ENCODE peak calls at places on chromosomes 6 and 20, in four cellular contexts. N, J, R and I are unnamed samples. For H3K36me3, the result is how much of the 10 kb centered on the place peaks cover.

GRCh38 chr20:20450461-20451027 is 82.6 kb downstream of the INSM1 start:
- DNase-seq in N (peak), R (no peak), J (no peak), I (no peak)

GRCh38 chr6:29792123-29793035 is 35.2 kb upstream of the HLA-G start:
- DNase-seq in N (peak), R (peak), J (peak), I (no peak)

GRCh38 chr20:52974155-52974554 is 2.0 kb downstream of the TSHZ2 start:
- DNase-seq in N (peak), R (no peak), J (no peak), I (no peak)

GRCh38 chr6:140846518-140847277 is 1286.0 kb upstream of the GJE1 start:
- DNase-seq in R (no peak), N (peak), J (no peak), I (no peak)

GRCh38 chr6:134938896-134939295 is 11.0 kb downstream of the ALDH8A1 start:
- DNase-seq in N (no peak), J (no peak), R (no peak), I (no peak)

GRCh38 chr20:7586481-7586880 is 353.8 kb downstream of the HAO1 start:
- DNase-seq in J (no peak), N (no peak), R (no peak), I (no peak)

GRCh38 chr6:139037490-139037889 is 8.9 kb downstream of the ABRACL start:
- DNase-seq in N (peak), R (no peak), J (no peak), I (no peak)

GRCh38 chr6:4804095-4804494 is 27.9 kb downstream of the CDYL start:
- DNase-seq in J (no peak), N (peak), R (no peak), I (no peak)

GRCh38 chr20:59495166-59495565 is 109.2 kb upstream of the PHACTR3 start:
- DNase-seq in R (no peak), N (no peak), J (no peak), I (no peak)

GRCh38 chr6:136923116-136923953 is 1.2 kb downstream of the SLC35D3 start:
- DNase-seq in J (peak), N (no peak), R (peak), I (no peak)

GRCh38 chr6:154591220-154591619 is 80.7 kb upstream of the CNKSR3 start:
- DNase-seq in R (no peak), J (no peak), N (no peak), I (no peak)

GRCh38 chr6:29763491-29764289 is 40.5 kb downstream of the HLA-F start:
- DNase-seq in R (no peak), N (peak), J (no peak), I (no peak)

GRCh38 chr20:23129256-23129655 is 43.1 kb upstream of the CD93 start:
- DNase-seq in J (no peak), R (no peak), N (peak), I (no peak)

GRCh38 chr20:38759135-38759534 is 10.9 kb downstream of the ACTR5 start:
- DNase-seq in N (no peak), R (no peak), J (no peak), I (no peak)
- H3K36me3 ChIP-seq in N (under half), R (under half), J (half or more), I (half or more)

DNA sequence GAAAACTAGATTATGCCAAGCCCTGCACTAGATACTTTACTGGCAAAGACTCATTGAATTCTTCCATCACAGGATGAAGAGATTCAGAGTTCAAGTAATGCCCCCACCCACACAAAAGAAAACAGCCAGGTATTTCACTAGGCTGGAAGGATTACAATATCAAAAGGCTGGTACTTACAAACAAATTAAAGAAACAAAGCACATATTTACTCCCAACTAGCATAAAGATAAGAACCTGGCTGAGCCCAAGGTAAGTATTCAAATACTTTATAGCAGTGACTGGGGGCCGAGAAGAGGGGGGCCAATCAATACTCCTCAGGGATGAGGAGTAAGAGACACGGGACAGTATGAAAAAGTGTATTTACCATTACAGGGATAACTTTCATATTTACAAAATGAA is 3.7 kb downstream of the ACOT8 start:
- DNase-seq in N (no peak), R (no peak), J (no peak), I (no peak)
- H3K4me3 ChIP-seq in N (no peak), R (no peak), J (no peak), I (no peak)

GRCh38 chr20:1163653-1164052 is 21.1 kb downstream of the TMEM74B start:
- DNase-seq in R (no peak), J (no peak), N (no peak), I (no peak)

GRCh38 chr20:1163105-1163504 is 21.7 kb downstream of the TMEM74B start:
- DNase-seq in J (no peak), N (no peak), R (no peak), I (no peak)

GRCh38 chr20:1165521-1165920 is 19.3 kb downstream of the TMEM74B start:
- DNase-seq in J (no peak), R (no peak), N (no peak), I (no peak)

GRCh38 chr20:1165941-1166340 is 18.8 kb downstream of the TMEM74B start:
- DNase-seq in N (no peak), J (no peak), R (no peak), I (no peak)

DNA sequence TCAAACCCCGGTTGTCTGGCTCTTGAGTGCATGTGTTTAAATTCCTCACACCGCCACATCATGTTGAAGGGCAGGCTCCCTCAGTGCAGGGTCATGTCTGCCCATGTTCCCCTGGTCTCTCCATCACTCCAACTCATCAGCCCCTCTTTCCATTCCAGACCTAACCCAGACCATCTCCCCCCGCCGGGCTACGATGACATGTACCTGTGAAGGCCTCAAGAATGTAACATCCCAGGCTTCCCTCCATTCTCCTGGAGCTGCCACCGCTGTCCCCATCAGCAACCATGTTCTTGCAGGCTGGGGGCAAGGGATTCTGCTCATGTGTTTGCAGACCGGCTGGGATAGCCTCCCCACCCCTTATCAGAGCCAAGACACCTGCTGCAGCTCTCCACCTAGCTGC is 19.9 kb downstream of the TMEM74B start:
- DNase-seq in J (no peak), N (no peak), R (no peak), I (no peak)
- H3K36me3 ChIP-seq in J (half or more), N (under half), R (under half), I (half or more)

GRCh38 chr6:21958428-21958827 is 338.4 kb downstream of the PRL start:
- DNase-seq in R (no peak), N (no peak), J (no peak), I (no peak)

GRCh38 chr6:21949211-21949801 is 347.5 kb downstream of the PRL start:
- DNase-seq in N (no peak), R (no peak), J (no peak), I (peak)

GRCh38 chr6:21952367-21952766 is 344.5 kb downstream of the PRL start:
- DNase-seq in R (no peak), J (no peak), N (no peak), I (no peak)

GRCh38 chr6:21955196-21955595 is 341.6 kb downstream of the PRL start:
- DNase-seq in N (no peak), R (no peak), J (no peak), I (no peak)

GRCh38 chr6:21953831-21954801 is 342.7 kb downstream of the PRL start:
- DNase-seq in J (no peak), R (no peak), N (peak), I (peak)
- H3K4me3 ChIP-seq in J (no peak), R (no peak), N (no peak), I (peak)

DNA sequence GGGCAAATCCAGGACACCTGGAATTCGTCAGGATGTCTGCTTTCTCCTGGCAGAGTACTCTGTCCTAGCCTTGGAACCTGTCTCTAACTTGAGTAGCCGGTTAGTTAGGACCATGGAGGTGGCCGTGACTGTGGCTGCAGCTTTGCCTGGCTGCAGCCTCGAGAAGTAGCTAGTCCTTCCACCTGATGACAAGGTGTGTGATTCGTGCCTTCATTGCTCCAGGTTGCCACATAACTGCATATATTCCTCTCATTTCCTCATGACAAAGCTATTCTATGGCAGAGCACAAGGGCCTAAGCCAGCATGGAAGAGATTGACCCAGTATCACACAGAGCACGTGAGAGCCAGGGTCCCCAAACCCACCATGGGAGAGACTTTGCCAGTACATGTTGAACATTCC is 39.8 kb upstream of the KIF25 start:
- DNase-seq in N (no peak), R (no peak), J (no peak), I (no peak)
- H3K36me3 ChIP-seq in N (under half), R (under half), J (under half), I (under half)

GRCh38 chr20:31967830-31968249 is at the start of gene XKR7:
- DNase-seq in N (no peak), J (peak), R (no peak), I (peak)
- H3K4me3 ChIP-seq in N (peak), J (peak), R (no peak), I (peak)

DNA sequence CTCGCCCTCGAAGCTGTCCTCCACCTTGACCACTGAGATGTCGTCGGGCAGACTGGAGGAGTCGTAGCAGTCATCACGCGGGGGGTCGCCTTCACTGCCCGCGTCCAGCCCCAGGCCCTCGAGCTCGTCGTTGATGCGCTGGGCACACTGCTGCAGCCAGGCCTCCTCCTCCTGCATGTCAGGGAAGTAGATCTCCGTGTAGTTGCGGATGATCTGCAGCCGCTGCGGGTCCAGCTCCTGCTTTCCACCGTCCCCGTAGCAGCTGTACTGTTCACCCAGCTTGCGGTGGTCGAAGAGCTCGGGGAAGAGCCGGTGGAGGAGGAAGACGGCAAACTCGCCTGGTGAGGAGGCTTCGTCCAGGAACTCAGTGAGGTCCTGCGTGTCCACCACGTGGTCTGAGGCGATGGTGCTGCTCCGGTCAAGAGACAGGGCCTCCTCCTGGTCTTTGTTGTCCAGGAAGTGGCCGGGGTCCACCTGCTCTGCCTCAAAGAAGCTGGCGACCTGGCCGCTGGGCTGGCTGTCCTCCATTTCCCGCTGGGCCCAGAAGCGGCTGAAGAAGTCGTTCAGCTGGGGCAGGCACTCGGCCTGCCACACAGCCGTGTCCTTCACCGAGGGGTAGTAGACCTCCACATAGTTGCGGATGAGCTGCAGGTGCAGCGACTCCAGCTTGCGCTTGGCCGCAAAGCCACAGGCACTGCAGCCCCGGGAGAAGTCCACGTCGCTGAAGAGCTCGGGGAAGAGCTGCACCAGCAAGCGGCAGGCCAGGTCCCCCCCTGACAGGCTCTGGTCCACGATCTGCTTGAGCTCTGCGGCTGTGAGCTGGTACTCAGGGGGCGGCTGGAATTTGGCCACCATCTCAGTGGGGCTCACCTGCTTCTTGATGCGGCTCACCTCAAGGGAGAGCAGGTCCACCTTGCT is 41.9 kb downstream of the MTRES1 start:
- DNase-seq in J (peak), N (no peak), R (no peak), I (no peak)
- H3K36me3 ChIP-seq in J (under half), N (under half), R (under half), I (under half)

DNA sequence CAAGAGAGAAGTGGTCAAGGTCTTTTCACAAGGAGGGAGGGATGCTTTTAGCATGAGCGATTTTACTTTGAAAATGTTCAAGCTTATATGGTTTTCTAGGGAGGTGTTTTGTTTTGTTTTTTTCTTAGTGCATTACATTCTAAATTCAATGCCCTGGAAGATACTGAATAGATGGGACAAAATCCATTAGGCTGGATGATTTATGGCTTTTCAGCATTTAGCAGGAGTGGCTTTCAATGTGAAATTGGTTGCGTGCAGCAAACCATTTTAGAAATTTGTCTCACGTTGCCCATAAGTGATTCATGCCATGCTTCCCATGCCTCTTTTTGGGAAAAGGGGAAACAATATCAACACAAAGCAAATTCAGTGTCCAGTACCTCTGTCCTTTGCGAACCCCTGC is 106.5 kb upstream of the SNX9 start:
- DNase-seq in J (no peak), N (no peak), R (no peak), I (no peak)
- H3K4me3 ChIP-seq in J (no peak), N (no peak), R (no peak), I (no peak)